ENCODE peak calls at places on chromosomes 7 and 10, in six cellular contexts. One of them, this sample, is unnamed.

GRCh38 chr7:99562832-99563231 is 4.4 kb downstream of the ZNF655 start:
- DNase-seq in right cardiac atrium: no peak
- DNase-seq in caudate nucleus: peak
- DNase-seq in Kasumi-1: no peak
- DNase-seq in stimulated activated CD4-positive, alpha-beta T cell treated with anti-CD3 and anti-CD28 coated beads, Interleukin-2, amount 100 ng/mL, for 24 hours: peak
- DNase-seq in activated T-cell treated with anti-CD3 and anti-CD28 coated beads for 1 hour: no peak
- DNase-seq in this sample: no peak

GRCh38 chr7:7479275-7479674 is 56.4 kb downstream of the COL28A1 start:
- DNase-seq in Kasumi-1: no peak
- DNase-seq in right cardiac atrium: no peak
- DNase-seq in stimulated activated CD4-positive, alpha-beta T cell treated with anti-CD3 and anti-CD28 coated beads, Interleukin-2, amount 100 ng/mL, for 24 hours: no peak
- DNase-seq in caudate nucleus: no peak
- DNase-seq in activated T-cell treated with anti-CD3 and anti-CD28 coated beads for 1 hour: no peak
- DNase-seq in this sample: no peak

GRCh38 chr7:2726316-2727018 is 38.5 kb downstream of the AMZ1 start:
- DNase-seq in caudate nucleus: no peak
- DNase-seq in activated T-cell treated with anti-CD3 and anti-CD28 coated beads for 1 hour: no peak
- DNase-seq in stimulated activated CD4-positive, alpha-beta T cell treated with anti-CD3 and anti-CD28 coated beads, Interleukin-2, amount 100 ng/mL, for 24 hours: no peak
- DNase-seq in right cardiac atrium: no peak
- DNase-seq in Kasumi-1: no peak
- DNase-seq in this sample: no peak

GRCh38 chr10:124484016-124484415 is 22.4 kb downstream of the LHPP start:
- DNase-seq in activated T-cell treated with anti-CD3 and anti-CD28 coated beads for 1 hour: no peak
- DNase-seq in stimulated activated CD4-positive, alpha-beta T cell treated with anti-CD3 and anti-CD28 coated beads, Interleukin-2, amount 100 ng/mL, for 24 hours: no peak
- DNase-seq in right cardiac atrium: no peak
- DNase-seq in Kasumi-1: no peak
- DNase-seq in caudate nucleus: no peak
- DNase-seq in this sample: no peak

GRCh38 chr10:130967784-130968183 is 343.7 kb downstream of the TCERG1L start:
- DNase-seq in Kasumi-1: no peak
- DNase-seq in caudate nucleus: no peak
- DNase-seq in right cardiac atrium: no peak
- DNase-seq in stimulated activated CD4-positive, alpha-beta T cell treated with anti-CD3 and anti-CD28 coated beads, Interleukin-2, amount 100 ng/mL, for 24 hours: no peak
- DNase-seq in activated T-cell treated with anti-CD3 and anti-CD28 coated beads for 1 hour: no peak
- DNase-seq in this sample: no peak

GRCh38 chr10:112224933-112225529 is 41.5 kb upstream of the GPAM start:
- DNase-seq in right cardiac atrium: no peak
- DNase-seq in stimulated activated CD4-positive, alpha-beta T cell treated with anti-CD3 and anti-CD28 coated beads, Interleukin-2, amount 100 ng/mL, for 24 hours: no peak
- DNase-seq in Kasumi-1: no peak
- DNase-seq in caudate nucleus: no peak
- DNase-seq in activated T-cell treated with anti-CD3 and anti-CD28 coated beads for 1 hour: no peak
- DNase-seq in this sample: no peak

GRCh38 chr7:68707958-68708357 is 890.3 kb upstream of the AUTS2 start:
- DNase-seq in caudate nucleus: no peak
- DNase-seq in activated T-cell treated with anti-CD3 and anti-CD28 coated beads for 1 hour: no peak
- DNase-seq in right cardiac atrium: no peak
- DNase-seq in stimulated activated CD4-positive, alpha-beta T cell treated with anti-CD3 and anti-CD28 coated beads, Interleukin-2, amount 100 ng/mL, for 24 hours: no peak
- DNase-seq in Kasumi-1: no peak
- DNase-seq in this sample: no peak

GRCh38 chr10:1465993-1466764 is 271.1 kb downstream of the ADARB2 start:
- DNase-seq in caudate nucleus: no peak
- DNase-seq in right cardiac atrium: no peak
- DNase-seq in activated T-cell treated with anti-CD3 and anti-CD28 coated beads for 1 hour: no peak
- DNase-seq in stimulated activated CD4-positive, alpha-beta T cell treated with anti-CD3 and anti-CD28 coated beads, Interleukin-2, amount 100 ng/mL, for 24 hours: no peak
- DNase-seq in Kasumi-1: no peak
- DNase-seq in this sample: no peak

GRCh38 chr7:95674101-95674500 is 77.8 kb upstream of the PDK4 start:
- DNase-seq in activated T-cell treated with anti-CD3 and anti-CD28 coated beads for 1 hour: no peak
- DNase-seq in Kasumi-1: no peak
- DNase-seq in caudate nucleus: no peak
- DNase-seq in right cardiac atrium: no peak
- DNase-seq in stimulated activated CD4-positive, alpha-beta T cell treated with anti-CD3 and anti-CD28 coated beads, Interleukin-2, amount 100 ng/mL, for 24 hours: no peak
- DNase-seq in this sample: no peak

GRCh38 chr7:37495574-37496184 is 47.0 kb upstream of the ELMO1 start:
- DNase-seq in right cardiac atrium: no peak
- DNase-seq in caudate nucleus: no peak
- DNase-seq in activated T-cell treated with anti-CD3 and anti-CD28 coated beads for 1 hour: no peak
- DNase-seq in Kasumi-1: peak
- DNase-seq in stimulated activated CD4-positive, alpha-beta T cell treated with anti-CD3 and anti-CD28 coated beads, Interleukin-2, amount 100 ng/mL, for 24 hours: no peak
- DNase-seq in this sample: no peak

GRCh38 chr10:71065659-71066058 is 146.7 kb upstream of the UNC5B start:
- DNase-seq in Kasumi-1: no peak
- DNase-seq in stimulated activated CD4-positive, alpha-beta T cell treated with anti-CD3 and anti-CD28 coated beads, Interleukin-2, amount 100 ng/mL, for 24 hours: no peak
- DNase-seq in caudate nucleus: no peak
- DNase-seq in activated T-cell treated with anti-CD3 and anti-CD28 coated beads for 1 hour: no peak
- DNase-seq in right cardiac atrium: no peak
- DNase-seq in this sample: no peak

GRCh38 chr10:123009105-123009805 is 449 bp downstream of the ACADSB start:
- DNase-seq in stimulated activated CD4-positive, alpha-beta T cell treated with anti-CD3 and anti-CD28 coated beads, Interleukin-2, amount 100 ng/mL, for 24 hours: peak
- DNase-seq in caudate nucleus: no peak
- DNase-seq in right cardiac atrium: peak
- DNase-seq in Kasumi-1: no peak
- DNase-seq in activated T-cell treated with anti-CD3 and anti-CD28 coated beads for 1 hour: peak
- DNase-seq in this sample: peak

GRCh38 chr10:1047937-1048336 is 982 bp downstream of the IDI1 start:
- DNase-seq in right cardiac atrium: no peak
- DNase-seq in Kasumi-1: no peak
- DNase-seq in activated T-cell treated with anti-CD3 and anti-CD28 coated beads for 1 hour: no peak
- DNase-seq in caudate nucleus: no peak
- DNase-seq in stimulated activated CD4-positive, alpha-beta T cell treated with anti-CD3 and anti-CD28 coated beads, Interleukin-2, amount 100 ng/mL, for 24 hours: peak
- DNase-seq in this sample: no peak

GRCh38 chr7:87206361-87206760 is 13.2 kb downstream of the TMEM243 start:
- DNase-seq in stimulated activated CD4-positive, alpha-beta T cell treated with anti-CD3 and anti-CD28 coated beads, Interleukin-2, amount 100 ng/mL, for 24 hours: no peak
- DNase-seq in caudate nucleus: no peak
- DNase-seq in activated T-cell treated with anti-CD3 and anti-CD28 coated beads for 1 hour: no peak
- DNase-seq in right cardiac atrium: no peak
- DNase-seq in Kasumi-1: no peak
- DNase-seq in this sample: no peak

GRCh38 chr10:16458196-16458977 is 21.6 kb downstream of the PTER start:
- DNase-seq in stimulated activated CD4-positive, alpha-beta T cell treated with anti-CD3 and anti-CD28 coated beads, Interleukin-2, amount 100 ng/mL, for 24 hours: no peak
- DNase-seq in activated T-cell treated with anti-CD3 and anti-CD28 coated beads for 1 hour: no peak
- DNase-seq in Kasumi-1: no peak
- DNase-seq in caudate nucleus: no peak
- DNase-seq in right cardiac atrium: no peak
- DNase-seq in this sample: no peak

GRCh38 chr7:84975586-84976185 is 211.2 kb downstream of the SEMA3D start:
- DNase-seq in right cardiac atrium: no peak
- DNase-seq in activated T-cell treated with anti-CD3 and anti-CD28 coated beads for 1 hour: no peak
- DNase-seq in caudate nucleus: no peak
- DNase-seq in Kasumi-1: no peak
- DNase-seq in stimulated activated CD4-positive, alpha-beta T cell treated with anti-CD3 and anti-CD28 coated beads, Interleukin-2, amount 100 ng/mL, for 24 hours: no peak
- DNase-seq in this sample: no peak

GRCh38 chr7:94654764-94655561 is 970 bp downstream of the SGCE start:
- DNase-seq in caudate nucleus: no peak
- DNase-seq in stimulated activated CD4-positive, alpha-beta T cell treated with anti-CD3 and anti-CD28 coated beads, Interleukin-2, amount 100 ng/mL, for 24 hours: peak
- DNase-seq in right cardiac atrium: peak
- DNase-seq in activated T-cell treated with anti-CD3 and anti-CD28 coated beads for 1 hour: no peak
- DNase-seq in Kasumi-1: no peak
- DNase-seq in this sample: no peak

GRCh38 chr7:80661729-80662128 is 23.3 kb downstream of the CD36 start:
- DNase-seq in activated T-cell treated with anti-CD3 and anti-CD28 coated beads for 1 hour: no peak
- DNase-seq in Kasumi-1: no peak
- DNase-seq in right cardiac atrium: no peak
- DNase-seq in caudate nucleus: no peak
- DNase-seq in stimulated activated CD4-positive, alpha-beta T cell treated with anti-CD3 and anti-CD28 coated beads, Interleukin-2, amount 100 ng/mL, for 24 hours: no peak
- DNase-seq in this sample: no peak

GRCh38 chr7:2172311-2173183 is 60.2 kb downstream of the MAD1L1 start:
- DNase-seq in caudate nucleus: no peak
- DNase-seq in stimulated activated CD4-positive, alpha-beta T cell treated with anti-CD3 and anti-CD28 coated beads, Interleukin-2, amount 100 ng/mL, for 24 hours: no peak
- DNase-seq in right cardiac atrium: no peak
- DNase-seq in Kasumi-1: no peak
- DNase-seq in activated T-cell treated with anti-CD3 and anti-CD28 coated beads for 1 hour: no peak
- DNase-seq in this sample: no peak

GRCh38 chr10:4512557-4513286 is 313.3 kb upstream of the AKR1E2 start:
- DNase-seq in caudate nucleus: no peak
- DNase-seq in activated T-cell treated with anti-CD3 and anti-CD28 coated beads for 1 hour: no peak
- DNase-seq in right cardiac atrium: peak
- DNase-seq in Kasumi-1: peak
- DNase-seq in stimulated activated CD4-positive, alpha-beta T cell treated with anti-CD3 and anti-CD28 coated beads, Interleukin-2, amount 100 ng/mL, for 24 hours: peak
- DNase-seq in this sample: no peak

GRCh38 chr10:86795353-86795752 is 38.9 kb downstream of the BMPR1A start:
- DNase-seq in caudate nucleus: no peak
- DNase-seq in right cardiac atrium: no peak
- DNase-seq in stimulated activated CD4-positive, alpha-beta T cell treated with anti-CD3 and anti-CD28 coated beads, Interleukin-2, amount 100 ng/mL, for 24 hours: no peak
- DNase-seq in activated T-cell treated with anti-CD3 and anti-CD28 coated beads for 1 hour: no peak
- DNase-seq in Kasumi-1: no peak
- DNase-seq in this sample: no peak

GRCh38 chr10:114519306-114519669 is 115.0 kb upstream of the AFAP1L2 start:
- DNase-seq in activated T-cell treated with anti-CD3 and anti-CD28 coated beads for 1 hour: no peak
- DNase-seq in stimulated activated CD4-positive, alpha-beta T cell treated with anti-CD3 and anti-CD28 coated beads, Interleukin-2, amount 100 ng/mL, for 24 hours: no peak
- DNase-seq in Kasumi-1: no peak
- DNase-seq in caudate nucleus: no peak
- DNase-seq in right cardiac atrium: peak
- DNase-seq in this sample: no peak

GRCh38 chr10:43121444-43121843 is 16.8 kb upstream of the CSGALNACT2 start:
- DNase-seq in stimulated activated CD4-positive, alpha-beta T cell treated with anti-CD3 and anti-CD28 coated beads, Interleukin-2, amount 100 ng/mL, for 24 hours: no peak
- DNase-seq in caudate nucleus: no peak
- DNase-seq in activated T-cell treated with anti-CD3 and anti-CD28 coated beads for 1 hour: no peak
- DNase-seq in Kasumi-1: peak
- DNase-seq in right cardiac atrium: no peak
- DNase-seq in this sample: peak

GRCh38 chr10:69329721-69330178 is 51.5 kb downstream of the HK1 start:
- DNase-seq in caudate nucleus: no peak
- DNase-seq in right cardiac atrium: no peak
- DNase-seq in activated T-cell treated with anti-CD3 and anti-CD28 coated beads for 1 hour: no peak
- DNase-seq in stimulated activated CD4-positive, alpha-beta T cell treated with anti-CD3 and anti-CD28 coated beads, Interleukin-2, amount 100 ng/mL, for 24 hours: no peak
- DNase-seq in Kasumi-1: no peak
- DNase-seq in this sample: no peak

GRCh38 chr7:112160130-112160770 is 45.9 kb downstream of the DOCK4 start:
- DNase-seq in stimulated activated CD4-positive, alpha-beta T cell treated with anti-CD3 and anti-CD28 coated beads, Interleukin-2, amount 100 ng/mL, for 24 hours: no peak
- DNase-seq in activated T-cell treated with anti-CD3 and anti-CD28 coated beads for 1 hour: no peak
- DNase-seq in Kasumi-1: no peak
- DNase-seq in right cardiac atrium: no peak
- DNase-seq in caudate nucleus: no peak
- DNase-seq in this sample: no peak

GRCh38 chr7:78770422-78771410 is 682.8 kb downstream of the MAGI2 start:
- DNase-seq in right cardiac atrium: no peak
- DNase-seq in Kasumi-1: no peak
- DNase-seq in stimulated activated CD4-positive, alpha-beta T cell treated with anti-CD3 and anti-CD28 coated beads, Interleukin-2, amount 100 ng/mL, for 24 hours: no peak
- DNase-seq in activated T-cell treated with anti-CD3 and anti-CD28 coated beads for 1 hour: no peak
- DNase-seq in caudate nucleus: peak
- DNase-seq in this sample: no peak

GRCh38 chr7:91082854-91083495 is 181.3 kb upstream of the FZD1 start:
- DNase-seq in stimulated activated CD4-positive, alpha-beta T cell treated with anti-CD3 and anti-CD28 coated beads, Interleukin-2, amount 100 ng/mL, for 24 hours: no peak
- DNase-seq in right cardiac atrium: no peak
- DNase-seq in Kasumi-1: peak
- DNase-seq in caudate nucleus: no peak
- DNase-seq in activated T-cell treated with anti-CD3 and anti-CD28 coated beads for 1 hour: no peak
- DNase-seq in this sample: no peak

GRCh38 chr7:44183386-44183785 is 5.9 kb downstream of the GCK start:
- DNase-seq in Kasumi-1: no peak
- DNase-seq in caudate nucleus: no peak
- DNase-seq in right cardiac atrium: no peak
- DNase-seq in stimulated activated CD4-positive, alpha-beta T cell treated with anti-CD3 and anti-CD28 coated beads, Interleukin-2, amount 100 ng/mL, for 24 hours: no peak
- DNase-seq in activated T-cell treated with anti-CD3 and anti-CD28 coated beads for 1 hour: no peak
- DNase-seq in this sample: no peak